ENCODE peak calls at places on chromosomes 16 and 17, in five cellular contexts. J, W, Z, C and K are unnamed samples.

GRCh38 chr16:50123417-50123816 is 29.7 kb upstream of the TENT4B start:
- DNase-seq in W (no peak), J (no peak), C (no peak), Z (no peak), K (no peak)

GRCh38 chr16:23994615-23995014 is 158.8 kb downstream of the PRKCB start:
- DNase-seq in Z (no peak), W (no peak), C (no peak), J (no peak), K (no peak)

GRCh38 chr16:71709231-71709781 is 15.2 kb downstream of the PHLPP2 start:
- DNase-seq in Z (no peak), C (no peak), W (no peak), J (no peak), K (no peak)

GRCh38 chr17:14672830-14673229 is 371.9 kb downstream of the HS3ST3B1 start:
- DNase-seq in J (no peak), C (no peak), W (no peak), Z (peak), K (no peak)

GRCh38 chr16:87115646-87116045 is 201.5 kb downstream of the C16orf95 start:
- DNase-seq in C (no peak), Z (no peak), J (no peak), W (no peak), K (no peak)

GRCh38 chr16:63695347-63695746 is 1426.5 kb downstream of the CDH11 start:
- DNase-seq in J (no peak), C (no peak), W (no peak), Z (peak), K (no peak)

GRCh38 chr17:14780116-14780515 is 479.2 kb downstream of the HS3ST3B1 start:
- DNase-seq in J (no peak), W (no peak), C (no peak), Z (no peak), K (peak)

GRCh38 chr16:79580465-79581200 is 19.9 kb downstream of the MAF start:
- DNase-seq in Z (no peak), W (no peak), J (no peak), C (no peak), K (no peak)

GRCh38 chr16:81608515-81609209 is 164.1 kb downstream of the CMIP start:
- DNase-seq in J (peak), W (no peak), Z (no peak), C (no peak), K (no peak)

GRCh38 chr17:17533901-17534441 is 37.8 kb upstream of the RASD1 start:
- DNase-seq in W (no peak), J (no peak), C (no peak), Z (no peak), K (no peak)

GRCh38 chr17:61567045-61567802 is 23.8 kb downstream of the NACA2 start:
- DNase-seq in C (no peak), Z (no peak), W (no peak), J (no peak), K (no peak)

GRCh38 chr16:30407794-30408534 is 558 bp downstream of the ZNF771 start:
- DNase-seq in W (no peak), J (no peak), Z (no peak), C (no peak), K (no peak)

GRCh38 chr17:70862295-70862694 is 693.0 kb downstream of the KCNJ2 start:
- DNase-seq in W (no peak), J (no peak), C (no peak), Z (no peak), K (no peak)